ENCODE peak calls at places on chromosome 14, in four cellular contexts. M, Z, R and A are unnamed samples.
A peak's percentile ranks its signal among the peaks of the same experiment; 100 is the strongest.

GRCh38 chr14:57480044-57480443 is 13.6 kb downstream of the CCDC198 start:
- DNase-seq in M (no peak), R (no peak), Z (no peak), A (no peak)

GRCh38 chr14:103894034-103894722 is 34.1 kb upstream of the TDRD9 start:
- DNase-seq in M (no peak), R (no peak), Z (no peak), A (no peak)

GRCh38 chr14:23025181-23025788 is 9.4 kb downstream of the PSMB5 start:
- DNase-seq in M (no peak), Z (no peak), R (no peak), A (peak; percentile 69)

GRCh38 chr14:99479160-99479902 is 1.3 kb downstream of the SETD3 start:
- DNase-seq in R (no peak), Z (no peak), M (no peak), A (no peak)

GRCh38 chr14:80638620-80639215 is 302.8 kb downstream of the CEP128 start:
- DNase-seq in M (no peak), R (peak; percentile 55), Z (no peak), A (no peak)

GRCh38 chr14:53840444-53840843 is 116.2 kb downstream of the BMP4 start:
- DNase-seq in R (peak; percentile 96), M (no peak), Z (no peak), A (no peak)

GRCh38 chr14:102822311-102822863 is 45.1 kb downstream of the TRAF3 start:
- DNase-seq in M (no peak), Z (no peak), R (no peak), A (no peak)

GRCh38 chr14:33376510-33376909 is 437.8 kb downstream of the NPAS3 start:
- DNase-seq in Z (no peak), R (no peak), M (no peak), A (no peak)

GRCh38 chr14:60349663-60350365 is 100.8 kb downstream of the PPM1A start:
- DNase-seq in Z (no peak), R (peak; percentile 62), M (peak; percentile 55), A (peak; percentile 33)

GRCh38 chr14:44979740-44980346 is 17.9 kb downstream of the TOGARAM1 start:
- DNase-seq in M (no peak), Z (no peak), R (no peak), A (no peak)

GRCh38 chr14:55122441-55122986 is 6.5 kb upstream of the LGALS3 start:
- DNase-seq in R (peak; percentile 50), M (no peak), Z (no peak), A (peak; percentile 84)

GRCh38 chr14:49934638-49935037 is 41.8 kb downstream of the ARF6 start:
- DNase-seq in R (no peak), M (no peak), Z (no peak), A (no peak)

GRCh38 chr14:21069388-21070082 is 569 bp upstream of the ARHGEF40 start:
- DNase-seq in R (peak; percentile 11), Z (peak; percentile 66), M (peak; percentile 10), A (no peak)

GRCh38 chr14:90531497-90531896 is 134.7 kb downstream of the CALM1 start:
- DNase-seq in R (no peak), Z (no peak), M (no peak), A (no peak)

GRCh38 chr14:63203618-63204406 is 431 bp upstream of the RHOJ start:
- DNase-seq in R (peak; percentile 29), Z (peak; percentile 55), M (peak; percentile 96), A (peak; percentile 29)

GRCh38 chr14:93319958-93320357 is 12.9 kb downstream of the BTBD7 start:
- DNase-seq in M (no peak), Z (no peak), R (no peak), A (no peak)

GRCh38 chr14:22264759-22265158 is 324.3 kb downstream of the DAD1 start:
- DNase-seq in Z (no peak), R (no peak), M (no peak), A (no peak)

GRCh38 chr14:56145965-56146364 is 27.8 kb downstream of the PELI2 start:
- DNase-seq in M (peak; percentile 13), R (no peak), Z (no peak), A (no peak)

GRCh38 chr14:104286496-104286895 is 148.1 kb downstream of the KIF26A start:
- DNase-seq in M (no peak), R (no peak), Z (no peak), A (no peak)